ENCODE peak calls at places on chromosomes 11 and 22, in ten cellular contexts. K is B cell; O is stimulated activated CD4-positive, alpha-beta T cell treated with anti-CD3 and anti-CD28 coated beads, Interleukin-1b, Interleukin-23, amount 100 ng/mL, for 24 hours; V is stimulated activated CD8-positive, alpha-beta memory T cell treated with anti-CD3 and anti-CD28 coated beads, Interleukin-15, amount 100 ng/mL, for 4 hours; I is endothelial cell; P is colonic mucosa; X is fibroblast of the aortic adventitia; F is NCI-H1105; Y is breast epithelium; J is activated CD4-positive, alpha-beta T cell treated with anti-CD3 and anti-CD28 coated beads, Interleukin-2, amount 50 U/mL, for 48 hours. W is an unnamed sample.

GRCh38 chr22:30289126-30289979 is at the start of gene CASTOR1:
- DNase-seq in K (peak), O (peak), V (peak), I (peak), P (peak), X (peak), F (peak), Y (peak), J (peak), W (peak)

GRCh38 chr11:103397369-103397768 is 288.1 kb downstream of the DYNC2H1 start:
- DNase-seq in K (no peak), O (no peak), V (no peak), I (no peak), P (no peak), X (no peak), F (no peak), Y (no peak), J (no peak), W (no peak)

GRCh38 chr11:88424881-88425280 is 87.3 kb upstream of the CTSC start:
- DNase-seq in K (no peak), O (no peak), V (no peak), I (no peak), P (no peak), X (no peak), F (no peak), Y (no peak), J (no peak), W (no peak)

GRCh38 chr11:128767518-128767917 is 73.6 kb downstream of the FLI1 start:
- DNase-seq in K (no peak), O (no peak), V (no peak), I (no peak), P (no peak), X (no peak), F (no peak), Y (no peak), J (no peak), W (no peak)

GRCh38 chr22:32480238-32480637 is 5.6 kb downstream of the FBXO7 start:
- DNase-seq in K (peak), O (no peak), V (no peak), I (no peak), P (no peak), X (no peak), F (no peak), Y (no peak), J (peak), W (no peak)

GRCh38 chr22:48186121-48186790 is 1423.8 kb downstream of the TBC1D22A start:
- DNase-seq in K (no peak), O (no peak), V (no peak), I (no peak), P (no peak), X (no peak), F (no peak), Y (no peak), J (no peak), W (no peak)

GRCh38 chr11:134643115-134643514 is 231.1 kb upstream of the B3GAT1 start:
- DNase-seq in K (no peak), O (no peak), V (no peak), I (no peak), P (no peak), X (no peak), F (no peak), Y (no peak), J (no peak), W (no peak)

GRCh38 chr22:45134313-45134712 is 29.4 kb upstream of the NUP50 start:
- DNase-seq in K (no peak), O (no peak), V (no peak), I (no peak), P (no peak), X (no peak), F (no peak), Y (no peak), J (no peak), W (no peak)

GRCh38 chr22:19075404-19075803 is 46.8 kb downstream of the DGCR2 start:
- DNase-seq in K (no peak), O (no peak), V (no peak), I (no peak), P (no peak), X (no peak), F (no peak), Y (no peak), J (no peak), W (no peak)

GRCh38 chr11:121671276-121672168 is 218.8 kb upstream of the SORL1-AS1 start:
- DNase-seq in K (no peak), O (no peak), V (no peak), I (no peak), P (no peak), X (peak), F (peak), Y (no peak), J (no peak), W (no peak)

GRCh38 chr22:23113847-23114720 is 27.7 kb downstream of the RSPH14 start:
- DNase-seq in K (no peak), O (no peak), V (no peak), I (no peak), P (no peak), X (no peak), F (no peak), Y (no peak), J (no peak), W (no peak)

GRCh38 chr11:115905331-115905730 is 401.1 kb upstream of the CADM1 start:
- DNase-seq in K (no peak), O (no peak), V (no peak), I (no peak), P (no peak), X (no peak), F (no peak), Y (no peak), J (no peak), W (no peak)

GRCh38 chr11:125874556-125875124 is 12.8 kb upstream of the HYLS1 start:
- DNase-seq in K (peak), O (peak), V (no peak), I (peak), P (peak), X (peak), F (peak), Y (no peak), J (peak), W (peak)

GRCh38 chr11:31799036-31799793 is 11.9 kb downstream of the PAX6 start:
- DNase-seq in K (peak), O (no peak), V (no peak), I (no peak), P (no peak), X (no peak), F (no peak), Y (no peak), J (no peak), W (no peak)

GRCh38 chr11:78395597-78395996 is 22.0 kb downstream of the GAB2 start:
- DNase-seq in K (no peak), O (no peak), V (no peak), I (no peak), P (no peak), X (no peak), F (no peak), Y (no peak), J (no peak), W (no peak)

GRCh38 chr11:68448604-68449011 is 11.9 kb upstream of the PPP6R3 start:
- DNase-seq in K (no peak), O (no peak), V (no peak), I (no peak), P (no peak), X (no peak), F (no peak), Y (no peak), J (no peak), W (no peak)

GRCh38 chr11:35014352-35014751 is 97.9 kb downstream of the PDHX start:
- DNase-seq in K (no peak), O (no peak), V (no peak), I (no peak), P (no peak), X (peak), F (no peak), Y (no peak), J (no peak), W (peak)